ENCODE peak calls at places on chromosomes 6 and 20, in nine cellular contexts. One of them, this sample, is unnamed. For H3K4me1, the result is how much of the 10 kb centered on the place peaks cover.

GRCh38 chr6:129501401-129502051 is 208.5 kb downstream of the ARHGAP18 start:
- DNase-seq in neural progenitor cell: peak
- DNase-seq in ovary: no peak
- DNase-seq in right cardiac atrium: peak
- DNase-seq in left ventricle myocardium inferior: no peak
- DNase-seq in CD4-positive, CD25-positive, alpha-beta regulatory T cell: no peak
- DNase-seq in mucosa of descending colon: no peak
- DNase-seq in GM23338: peak
- DNase-seq in H1: no peak
- DNase-seq in this sample: no peak

GRCh38 chr20:13736792-13737191 is 47.9 kb downstream of the ESF1 start:
- DNase-seq in left ventricle myocardium inferior: no peak
- DNase-seq in GM23338: no peak
- DNase-seq in mucosa of descending colon: no peak
- DNase-seq in right cardiac atrium: no peak
- DNase-seq in ovary: no peak
- DNase-seq in CD4-positive, CD25-positive, alpha-beta regulatory T cell: no peak
- DNase-seq in H1: no peak
- DNase-seq in neural progenitor cell: no peak
- DNase-seq in this sample: no peak

GRCh38 chr6:11890209-11890608 is 111.6 kb upstream of the ADTRP start:
- DNase-seq in left ventricle myocardium inferior: no peak
- DNase-seq in CD4-positive, CD25-positive, alpha-beta regulatory T cell: no peak
- DNase-seq in neural progenitor cell: no peak
- DNase-seq in ovary: no peak
- DNase-seq in GM23338: no peak
- DNase-seq in right cardiac atrium: no peak
- DNase-seq in mucosa of descending colon: no peak
- DNase-seq in H1: no peak
- DNase-seq in this sample: no peak

GRCh38 chr6:30154709-30155521 is 6.1 kb downstream of the TRIM10 start:
- DNase-seq in right cardiac atrium: no peak
- DNase-seq in neural progenitor cell: no peak
- DNase-seq in ovary: no peak
- DNase-seq in left ventricle myocardium inferior: no peak
- DNase-seq in mucosa of descending colon: no peak
- DNase-seq in GM23338: no peak
- DNase-seq in H1: no peak
- DNase-seq in CD4-positive, CD25-positive, alpha-beta regulatory T cell: no peak
- DNase-seq in this sample: no peak

GRCh38 chr6:157500022-157500421 is 119.0 kb downstream of the ZDHHC14 start:
- DNase-seq in right cardiac atrium: no peak
- DNase-seq in mucosa of descending colon: no peak
- DNase-seq in H1: no peak
- DNase-seq in ovary: no peak
- DNase-seq in left ventricle myocardium inferior: no peak
- DNase-seq in GM23338: no peak
- DNase-seq in CD4-positive, CD25-positive, alpha-beta regulatory T cell: no peak
- DNase-seq in neural progenitor cell: no peak
- DNase-seq in this sample: no peak

GRCh38 chr6:128710305-128710704 is 172.6 kb upstream of the LAMA2 start:
- DNase-seq in ovary: no peak
- DNase-seq in neural progenitor cell: no peak
- DNase-seq in GM23338: no peak
- DNase-seq in mucosa of descending colon: no peak
- DNase-seq in left ventricle myocardium inferior: no peak
- DNase-seq in H1: no peak
- DNase-seq in right cardiac atrium: no peak
- DNase-seq in CD4-positive, CD25-positive, alpha-beta regulatory T cell: no peak
- DNase-seq in this sample: no peak

GRCh38 chr20:20010639-20011500 is 6.3 kb upstream of the NAA20 start:
- DNase-seq in right cardiac atrium: no peak
- DNase-seq in ovary: no peak
- DNase-seq in CD4-positive, CD25-positive, alpha-beta regulatory T cell: no peak
- DNase-seq in mucosa of descending colon: no peak
- DNase-seq in GM23338: no peak
- DNase-seq in H1: no peak
- DNase-seq in left ventricle myocardium inferior: no peak
- DNase-seq in neural progenitor cell: no peak
- DNase-seq in this sample: no peak

GRCh38 chr6:108518714-108519576 is 41.8 kb upstream of the FOXO3 start:
- DNase-seq in CD4-positive, CD25-positive, alpha-beta regulatory T cell: no peak
- DNase-seq in left ventricle myocardium inferior: no peak
- DNase-seq in right cardiac atrium: no peak
- DNase-seq in H1: no peak
- DNase-seq in neural progenitor cell: peak
- DNase-seq in GM23338: peak
- DNase-seq in ovary: no peak
- DNase-seq in mucosa of descending colon: no peak
- DNase-seq in this sample: no peak

GRCh38 chr6:122063090-122063489 is 336.4 kb upstream of the HSF2 start:
- DNase-seq in right cardiac atrium: no peak
- DNase-seq in CD4-positive, CD25-positive, alpha-beta regulatory T cell: no peak
- DNase-seq in mucosa of descending colon: no peak
- DNase-seq in GM23338: no peak
- DNase-seq in neural progenitor cell: peak
- DNase-seq in left ventricle myocardium inferior: no peak
- DNase-seq in H1: no peak
- DNase-seq in ovary: no peak
- DNase-seq in this sample: no peak

GRCh38 chr20:17860306-17861197 is 108.0 kb downstream of the SNX5 start:
- DNase-seq in neural progenitor cell: no peak
- DNase-seq in GM23338: no peak
- DNase-seq in left ventricle myocardium inferior: no peak
- DNase-seq in H1: no peak
- DNase-seq in mucosa of descending colon: no peak
- DNase-seq in ovary: no peak
- DNase-seq in right cardiac atrium: no peak
- DNase-seq in CD4-positive, CD25-positive, alpha-beta regulatory T cell: no peak
- DNase-seq in this sample: no peak

GRCh38 chr20:26167499-26167898 is 470.8 kb upstream of the ZNF337 start:
- DNase-seq in neural progenitor cell: no peak
- DNase-seq in GM23338: no peak
- DNase-seq in left ventricle myocardium inferior: no peak
- DNase-seq in CD4-positive, CD25-positive, alpha-beta regulatory T cell: no peak
- DNase-seq in ovary: no peak
- DNase-seq in right cardiac atrium: no peak
- DNase-seq in H1: no peak
- DNase-seq in mucosa of descending colon: no peak
- DNase-seq in this sample: no peak

GRCh38 chr6:165939047-165939446 is 228.6 kb downstream of the TBXT start:
- DNase-seq in CD4-positive, CD25-positive, alpha-beta regulatory T cell: no peak
- DNase-seq in right cardiac atrium: no peak
- DNase-seq in GM23338: no peak
- DNase-seq in left ventricle myocardium inferior: no peak
- DNase-seq in neural progenitor cell: no peak
- DNase-seq in mucosa of descending colon: no peak
- DNase-seq in H1: no peak
- DNase-seq in ovary: no peak
- DNase-seq in this sample: no peak

GRCh38 chr20:39468703-39469102 is 506.6 kb downstream of the DHX35 start:
- DNase-seq in left ventricle myocardium inferior: no peak
- DNase-seq in mucosa of descending colon: no peak
- DNase-seq in ovary: no peak
- DNase-seq in CD4-positive, CD25-positive, alpha-beta regulatory T cell: no peak
- DNase-seq in neural progenitor cell: peak
- DNase-seq in H1: no peak
- DNase-seq in right cardiac atrium: no peak
- DNase-seq in GM23338: peak
- DNase-seq in this sample: no peak

DNA sequence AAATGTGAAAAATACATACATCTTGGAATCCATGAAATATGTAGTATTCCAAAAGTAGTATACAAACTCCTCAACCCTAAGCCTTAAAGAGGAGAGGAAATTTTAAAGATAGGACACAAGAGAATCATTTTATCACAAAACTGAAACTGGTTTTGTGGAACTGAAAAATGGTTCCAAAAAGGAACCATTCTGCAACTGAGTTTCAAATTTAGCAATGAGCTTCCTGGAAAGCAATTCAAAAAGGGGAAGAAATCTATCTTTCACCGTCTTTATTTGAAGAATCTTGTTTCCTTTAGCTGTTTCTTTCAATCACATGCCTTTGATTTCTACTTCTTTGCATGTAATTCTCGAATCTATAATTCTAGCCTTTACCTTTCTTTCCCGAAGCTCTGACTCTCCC is 32.2 kb upstream of the LAMP5 start:
- DNase-seq in neural progenitor cell: no peak
- DNase-seq in right cardiac atrium: no peak
- DNase-seq in left ventricle myocardium inferior: no peak
- DNase-seq in GM23338: no peak
- DNase-seq in mucosa of descending colon: no peak
- DNase-seq in H1: no peak
- DNase-seq in ovary: no peak
- DNase-seq in CD4-positive, CD25-positive, alpha-beta regulatory T cell: no peak
- DNase-seq in this sample: no peak
- H3K4me1 ChIP-seq in neural progenitor cell: under half
- H3K4me1 ChIP-seq in right cardiac atrium: under half
- H3K4me1 ChIP-seq in left ventricle myocardium inferior: under half
- H3K4me1 ChIP-seq in GM23338: under half
- H3K4me1 ChIP-seq in mucosa of descending colon: under half
- H3K4me1 ChIP-seq in H1: under half
- H3K4me1 ChIP-seq in ovary: under half
- H3K4me1 ChIP-seq in CD4-positive, CD25-positive, alpha-beta regulatory T cell: under half
- H3K4me1 ChIP-seq in this sample: under half

GRCh38 chr6:24901698-24902328 is 33.9 kb downstream of the RIPOR2 start:
- DNase-seq in H1: no peak
- DNase-seq in GM23338: no peak
- DNase-seq in mucosa of descending colon: no peak
- DNase-seq in CD4-positive, CD25-positive, alpha-beta regulatory T cell: no peak
- DNase-seq in neural progenitor cell: no peak
- DNase-seq in left ventricle myocardium inferior: no peak
- DNase-seq in ovary: no peak
- DNase-seq in right cardiac atrium: no peak
- DNase-seq in this sample: no peak

GRCh38 chr6:24900917-24901697 is 34.7 kb downstream of the RIPOR2 start:
- DNase-seq in H1: no peak
- DNase-seq in neural progenitor cell: no peak
- DNase-seq in ovary: no peak
- DNase-seq in CD4-positive, CD25-positive, alpha-beta regulatory T cell: no peak
- DNase-seq in GM23338: no peak
- DNase-seq in right cardiac atrium: no peak
- DNase-seq in left ventricle myocardium inferior: no peak
- DNase-seq in mucosa of descending colon: no peak
- DNase-seq in this sample: no peak

GRCh38 chr6:24897186-24897585 is 38.6 kb downstream of the RIPOR2 start:
- DNase-seq in CD4-positive, CD25-positive, alpha-beta regulatory T cell: no peak
- DNase-seq in neural progenitor cell: no peak
- DNase-seq in H1: no peak
- DNase-seq in mucosa of descending colon: no peak
- DNase-seq in right cardiac atrium: no peak
- DNase-seq in left ventricle myocardium inferior: no peak
- DNase-seq in GM23338: no peak
- DNase-seq in ovary: no peak
- DNase-seq in this sample: no peak

GRCh38 chr6:24898607-24899133 is 37.1 kb downstream of the RIPOR2 start:
- DNase-seq in mucosa of descending colon: no peak
- DNase-seq in GM23338: no peak
- DNase-seq in left ventricle myocardium inferior: no peak
- DNase-seq in neural progenitor cell: no peak
- DNase-seq in right cardiac atrium: no peak
- DNase-seq in ovary: no peak
- DNase-seq in CD4-positive, CD25-positive, alpha-beta regulatory T cell: no peak
- DNase-seq in H1: no peak
- DNase-seq in this sample: no peak

DNA sequence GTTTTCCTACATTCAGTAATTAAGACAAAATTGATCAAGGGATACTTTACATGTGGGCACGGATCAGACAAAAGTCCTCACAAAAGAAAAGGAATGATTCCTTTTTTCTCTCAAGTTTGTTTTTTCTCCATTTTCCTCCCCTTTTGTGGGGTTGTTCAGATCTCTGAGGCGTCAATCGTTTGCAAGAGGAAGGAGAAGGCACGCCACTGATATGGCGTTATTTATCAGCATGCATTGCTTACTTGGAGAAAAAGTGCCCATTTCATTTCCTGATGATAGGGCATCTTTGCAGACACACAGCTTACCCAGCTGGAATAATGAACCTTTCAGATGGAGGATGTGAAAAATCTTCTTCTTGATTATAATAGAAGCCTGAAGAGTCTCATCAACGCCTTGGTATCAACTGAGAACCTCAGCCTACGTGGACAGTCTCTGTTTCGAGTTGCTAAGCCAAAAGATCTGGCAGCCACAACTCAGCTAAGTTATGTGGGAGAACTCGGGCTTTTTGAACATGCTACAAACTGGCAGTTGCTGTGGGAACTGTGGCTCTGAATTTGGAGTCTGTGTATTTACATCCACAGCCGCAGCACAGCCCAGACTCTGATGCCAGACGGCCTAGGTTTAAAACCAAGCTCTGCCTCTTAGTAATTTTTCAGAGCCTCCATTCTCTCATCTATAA is 36.0 kb downstream of the RIPOR2 start:
- DNase-seq in H1: no peak
- DNase-seq in neural progenitor cell: no peak
- DNase-seq in CD4-positive, CD25-positive, alpha-beta regulatory T cell: no peak
- DNase-seq in right cardiac atrium: no peak
- DNase-seq in left ventricle myocardium inferior: no peak
- DNase-seq in GM23338: no peak
- DNase-seq in ovary: no peak
- DNase-seq in mucosa of descending colon: no peak
- DNase-seq in this sample: peak
- H3K4me1 ChIP-seq in H1: under half
- H3K4me1 ChIP-seq in neural progenitor cell: under half
- H3K4me1 ChIP-seq in CD4-positive, CD25-positive, alpha-beta regulatory T cell: half or more
- H3K4me1 ChIP-seq in right cardiac atrium: under half
- H3K4me1 ChIP-seq in left ventricle myocardium inferior: under half
- H3K4me1 ChIP-seq in GM23338: under half
- H3K4me1 ChIP-seq in ovary: under half
- H3K4me1 ChIP-seq in mucosa of descending colon: under half
- H3K4me1 ChIP-seq in this sample: half or more

GRCh38 chr6:152167639-152168603 is 360.4 kb downstream of the ESR1 start:
- DNase-seq in left ventricle myocardium inferior: no peak
- DNase-seq in ovary: no peak
- DNase-seq in mucosa of descending colon: no peak
- DNase-seq in neural progenitor cell: no peak
- DNase-seq in H1: no peak
- DNase-seq in GM23338: no peak
- DNase-seq in right cardiac atrium: no peak
- DNase-seq in CD4-positive, CD25-positive, alpha-beta regulatory T cell: no peak
- DNase-seq in this sample: no peak
- H3K4me1 ChIP-seq in left ventricle myocardium inferior: half or more
- H3K4me1 ChIP-seq in ovary: under half
- H3K4me1 ChIP-seq in mucosa of descending colon: under half
- H3K4me1 ChIP-seq in neural progenitor cell: under half
- H3K4me1 ChIP-seq in H1: under half
- H3K4me1 ChIP-seq in GM23338: under half
- H3K4me1 ChIP-seq in right cardiac atrium: under half
- H3K4me1 ChIP-seq in CD4-positive, CD25-positive, alpha-beta regulatory T cell: under half
- H3K4me1 ChIP-seq in this sample: under half

DNA sequence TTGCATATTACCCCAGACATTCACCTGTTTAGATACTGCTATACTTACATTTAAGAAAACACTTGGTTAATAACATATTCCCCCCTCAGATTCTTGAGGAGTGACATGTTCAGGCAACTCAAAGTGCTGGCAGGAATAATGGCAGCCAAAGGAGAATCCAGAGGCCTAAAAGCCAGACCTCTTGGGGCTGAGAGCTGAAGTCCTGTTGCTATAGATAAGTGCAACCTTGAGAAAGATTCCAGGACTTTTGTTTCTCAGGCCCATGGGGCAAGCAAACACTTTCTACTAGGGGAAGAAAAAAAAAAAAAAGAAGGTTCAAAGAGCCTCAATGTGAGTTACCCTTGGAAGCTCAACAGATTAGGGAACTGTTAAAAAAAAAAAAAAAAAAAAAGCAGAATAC is 132.8 kb upstream of the BEND3 start:
- DNase-seq in left ventricle myocardium inferior: no peak
- DNase-seq in mucosa of descending colon: no peak
- DNase-seq in ovary: no peak
- DNase-seq in CD4-positive, CD25-positive, alpha-beta regulatory T cell: no peak
- DNase-seq in neural progenitor cell: no peak
- DNase-seq in GM23338: no peak
- DNase-seq in right cardiac atrium: no peak
- DNase-seq in H1: no peak
- DNase-seq in this sample: no peak
- H3K4me1 ChIP-seq in left ventricle myocardium inferior: under half
- H3K4me1 ChIP-seq in mucosa of descending colon: under half
- H3K4me1 ChIP-seq in ovary: under half
- H3K4me1 ChIP-seq in CD4-positive, CD25-positive, alpha-beta regulatory T cell: under half
- H3K4me1 ChIP-seq in neural progenitor cell: under half
- H3K4me1 ChIP-seq in GM23338: under half
- H3K4me1 ChIP-seq in right cardiac atrium: under half
- H3K4me1 ChIP-seq in H1: under half
- H3K4me1 ChIP-seq in this sample: under half